ENCODE peak calls at places on chromosomes 12 and 14, in five cellular contexts. Z is OCI-LY7, I is choroid plexus epithelial cell, R is WERI-Rb-1, E is H1. J is an unnamed sample.

GRCh38 chr12:47989023-47989417 is 15.3 kb downstream of the COL2A1 start:
- DNase-seq in R (no peak), E (no peak), I (no peak), Z (no peak), J (no peak)

GRCh38 chr14:69996197-69996596 is 117.0 kb downstream of the SMOC1 start:
- DNase-seq in I (peak), Z (no peak), E (no peak), R (no peak), J (peak)

GRCh38 chr12:46660719-46661118 is 165.1 kb downstream of the SLC38A4 start:
- DNase-seq in E (no peak), Z (no peak), R (no peak), I (peak), J (peak)

GRCh38 chr12:13587721-13588389 is 391.3 kb downstream of the EMP1 start:
- DNase-seq in Z (no peak), I (no peak), E (no peak), R (no peak), J (no peak)

GRCh38 chr12:34291426-34291901 is 269.2 kb downstream of the ALG10 start:
- DNase-seq in R (peak), Z (no peak), E (no peak), I (no peak), J (no peak)

GRCh38 chr12:12097821-12098688 is 27.3 kb downstream of the BCL2L14 start:
- DNase-seq in I (no peak), E (no peak), Z (no peak), R (no peak), J (no peak)

GRCh38 chr12:13350946-13351345 is 154.4 kb downstream of the EMP1 start:
- DNase-seq in Z (no peak), E (no peak), I (no peak), R (no peak), J (no peak)

GRCh38 chr14:84806627-84807026 is 723.3 kb upstream of the FLRT2 start:
- DNase-seq in Z (no peak), E (no peak), R (no peak), I (peak), J (peak)

GRCh38 chr12:10716704-10717315 is 6.3 kb downstream of the YBX3 start:
- DNase-seq in Z (no peak), R (peak), E (no peak), I (peak), J (peak)

GRCh38 chr12:18651525-18651924 is 86.3 kb downstream of the PLCZ1 start:
- DNase-seq in Z (no peak), R (no peak), E (no peak), I (no peak), J (peak)

GRCh38 chr14:64971890-64972785 is at the start of gene RAB15:
- DNase-seq in I (no peak), Z (peak), R (peak), E (no peak), J (no peak)

GRCh38 chr12:6182279-6182898 is 17.8 kb upstream of the CD9 start:
- DNase-seq in I (peak), E (no peak), R (no peak), Z (no peak), J (peak)

GRCh38 chr12:1848146-1848545 is 27.8 kb downstream of the LRTM2 start:
- DNase-seq in E (no peak), Z (no peak), I (no peak), R (no peak), J (no peak)

GRCh38 chr12:84856156-84856900 is 56.3 kb downstream of the SLC6A15 start:
- DNase-seq in R (no peak), I (peak), Z (no peak), E (no peak), J (no peak)

GRCh38 chr12:109793411-109793810 is 39.8 kb downstream of the TRPV4 start:
- DNase-seq in E (no peak), Z (no peak), I (no peak), R (no peak), J (no peak)

GRCh38 chr12:92107621-92108131 is 38.0 kb downstream of the BTG1 start:
- DNase-seq in E (no peak), R (peak), I (no peak), Z (no peak), J (no peak)

GRCh38 chr12:29781176-29781575 is 2.6 kb downstream of the TMTC1 start:
- DNase-seq in I (no peak), E (no peak), Z (no peak), R (no peak), J (no peak)

GRCh38 chr14:72352012-72352411 is 419.8 kb downstream of the RGS6 start:
- DNase-seq in I (no peak), R (no peak), Z (no peak), E (no peak), J (no peak)

GRCh38 chr14:24363401-24363800 is 4.6 kb upstream of the NFATC4 start:
- DNase-seq in E (no peak), Z (no peak), R (no peak), I (no peak), J (no peak)

GRCh38 chr12:64797156-64797555 is 27.3 kb upstream of the TBC1D30 start:
- DNase-seq in Z (no peak), R (no peak), I (no peak), E (no peak), J (no peak)

GRCh38 chr12:19131020-19131431 is 1.5 kb downstream of the PLEKHA5 start:
- DNase-seq in Z (no peak), E (no peak), R (peak), I (peak), J (peak)

GRCh38 chr12:118979763-118980406 is 1.5 kb upstream of the SRRM4 start:
- DNase-seq in I (peak), R (peak), Z (peak), E (peak), J (peak)

GRCh38 chr12:96198970-96199369 is 4.8 kb downstream of the ELK3 start:
- DNase-seq in E (no peak), R (no peak), Z (no peak), I (peak), J (peak)

GRCh38 chr12:32322354-32322753 is 77.0 kb upstream of the FGD4 start:
- DNase-seq in Z (no peak), I (no peak), E (no peak), R (no peak), J (no peak)

GRCh38 chr12:85951823-85952222 is 77.7 kb downstream of the NTS start:
- DNase-seq in R (no peak), I (peak), E (no peak), Z (no peak), J (peak)

GRCh38 chr14:47302121-47302520 is 373.3 kb downstream of the MDGA2 start:
- DNase-seq in R (no peak), Z (no peak), E (no peak), I (no peak), J (no peak)

GRCh38 chr12:104519190-104519857 is 62.6 kb downstream of the CHST11 start:
- DNase-seq in I (no peak), E (no peak), R (no peak), Z (no peak), J (no peak)

GRCh38 chr12:123269980-123270379 is 1.7 kb downstream of the CDK2AP1 start:
- DNase-seq in E (no peak), Z (peak), I (no peak), R (no peak), J (no peak)

GRCh38 chr12:123271182-123271491 is 519 bp downstream of the CDK2AP1 start:
- DNase-seq in R (peak), Z (peak), I (peak), E (no peak), J (peak)

GRCh38 chr12:123269395-123269892 is 2.2 kb downstream of the CDK2AP1 start:
- DNase-seq in I (peak), E (no peak), Z (peak), R (peak), J (peak)

GRCh38 chr12:123268850-123269249 is 2.8 kb downstream of the CDK2AP1 start:
- DNase-seq in Z (no peak), I (no peak), E (no peak), R (no peak), J (no peak)

DNA sequence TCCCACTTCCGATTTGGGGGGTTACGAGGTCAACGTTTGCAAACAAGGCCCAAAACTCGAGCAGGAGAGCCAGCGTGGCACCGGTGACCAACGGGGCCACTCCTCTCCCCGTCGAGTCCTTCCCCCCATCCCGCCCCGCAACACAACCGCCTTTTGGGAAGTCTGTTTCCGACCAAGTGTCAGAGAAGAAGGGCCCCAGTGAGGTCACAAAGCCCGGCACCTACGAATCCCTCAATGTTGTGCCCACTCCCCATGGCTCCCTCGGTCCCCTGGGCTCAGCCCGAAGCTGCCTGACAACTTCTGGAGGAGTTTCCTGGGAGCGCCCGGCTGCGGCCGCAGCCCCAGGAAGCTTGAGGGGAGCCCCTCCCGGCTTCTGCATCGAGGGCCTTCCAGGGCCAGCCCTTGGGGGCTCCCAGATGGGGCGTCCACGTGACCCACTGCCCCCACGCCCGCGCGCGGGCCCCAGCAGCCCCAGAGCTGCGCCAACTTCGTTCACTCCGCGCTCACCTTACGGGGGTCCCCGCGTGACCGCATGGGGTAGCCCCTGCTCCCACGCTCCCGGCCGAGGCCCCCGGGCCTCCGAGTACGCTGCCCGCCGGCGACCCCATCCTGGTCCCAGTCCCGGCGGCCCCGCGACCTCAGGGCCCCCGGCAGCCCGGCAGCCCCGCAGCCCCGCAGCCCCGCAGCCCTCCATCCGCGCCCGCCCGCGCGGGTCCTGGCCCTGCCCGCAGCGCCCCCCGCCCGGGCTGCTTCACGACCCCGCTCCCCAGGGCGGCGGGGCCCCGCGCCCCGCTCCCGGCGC is 1.1 kb downstream of the CDK2AP1 start:
- DNase-seq in Z (peak), I (peak), E (no peak), R (no peak), J (peak)
- H3K4me3 ChIP-seq in Z (peak), I (peak), E (peak), R (peak), J (peak)

DNA sequence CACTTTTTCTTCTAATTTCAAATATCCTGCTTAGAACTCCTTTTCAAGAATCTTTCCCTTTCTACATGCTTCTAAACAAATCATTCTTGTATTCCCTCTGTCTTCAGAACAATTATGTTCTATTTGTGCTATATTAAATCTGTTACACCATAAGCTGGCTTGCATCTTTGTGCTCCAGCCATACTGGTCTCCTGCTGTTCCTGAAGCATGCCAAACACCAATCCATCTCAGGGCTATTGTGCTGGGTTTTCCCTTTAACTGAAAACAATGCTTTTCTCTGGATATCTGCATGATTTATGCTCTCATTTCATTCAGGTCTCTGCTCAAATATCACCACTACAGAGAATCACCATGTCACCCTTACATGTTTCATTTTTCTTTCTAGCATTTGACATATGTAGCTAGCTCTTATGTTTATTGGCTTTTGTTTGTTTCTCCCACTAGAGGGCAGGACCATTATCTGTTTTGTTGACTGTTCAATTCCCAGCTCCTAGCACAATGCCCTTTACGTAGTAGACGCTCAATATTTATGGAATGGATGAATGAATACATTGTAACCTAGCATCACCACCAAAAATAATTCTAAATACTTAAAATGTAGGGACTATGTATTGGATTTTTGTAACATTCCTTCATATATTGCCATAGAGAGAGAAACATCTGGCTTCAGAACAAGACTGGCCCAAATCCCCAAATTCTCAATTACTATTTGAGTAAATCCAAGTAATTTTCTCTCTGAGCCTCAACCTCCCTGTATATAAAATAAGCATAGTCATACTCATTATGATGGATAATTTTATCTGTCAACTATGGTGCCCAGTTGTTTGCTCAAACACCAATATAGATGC is 302.0 kb upstream of the SYT1 start:
- DNase-seq in E (no peak), I (peak), Z (peak), R (no peak), J (peak)
- TF ChIP-seq CTCF in E (no peak), I (peak), Z (peak), R (peak), J (peak)

DNA sequence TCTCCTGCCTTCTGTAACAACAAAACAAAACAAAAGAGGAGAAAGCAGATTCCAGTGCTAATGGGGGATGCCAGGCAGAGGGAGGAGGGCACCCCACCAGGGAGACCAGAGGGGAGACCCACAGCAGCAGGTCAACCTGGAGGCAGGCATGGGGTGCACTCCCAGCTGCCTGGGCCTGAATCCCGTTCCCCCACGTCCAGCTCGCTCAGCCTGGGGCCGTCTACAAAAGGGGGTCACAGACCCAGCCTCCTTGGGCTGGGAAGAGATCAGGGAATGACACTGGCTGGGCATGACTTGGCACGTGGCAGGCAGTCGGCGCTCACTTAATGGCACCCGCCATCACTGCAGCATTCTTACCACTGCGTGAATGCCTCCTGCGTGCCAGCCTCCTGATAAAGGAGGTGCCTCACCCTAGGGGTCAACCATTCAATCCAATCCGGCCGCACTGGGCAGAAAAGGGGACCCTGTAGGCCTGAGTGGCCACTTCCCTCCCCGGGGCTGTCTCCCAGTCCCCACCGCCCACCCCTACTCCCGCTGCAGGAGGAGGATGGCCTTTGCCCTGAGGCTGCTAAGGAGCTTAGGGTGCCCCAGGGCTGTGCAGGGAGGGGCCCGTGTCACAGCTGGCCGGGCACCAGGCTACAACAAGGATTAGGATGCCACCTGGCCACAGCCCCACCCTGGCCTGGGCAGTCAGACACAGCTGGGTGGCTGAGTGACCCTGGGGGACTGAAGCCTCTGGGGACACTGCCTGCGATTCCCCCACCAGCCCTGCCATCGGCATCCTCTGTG is 87.5 kb downstream of the NCOR2 start:
- DNase-seq in R (peak), Z (no peak), I (no peak), E (no peak), J (no peak)
- H3K4me3 ChIP-seq in R (no peak), Z (no peak), I (no peak), E (no peak), J (no peak)

DNA sequence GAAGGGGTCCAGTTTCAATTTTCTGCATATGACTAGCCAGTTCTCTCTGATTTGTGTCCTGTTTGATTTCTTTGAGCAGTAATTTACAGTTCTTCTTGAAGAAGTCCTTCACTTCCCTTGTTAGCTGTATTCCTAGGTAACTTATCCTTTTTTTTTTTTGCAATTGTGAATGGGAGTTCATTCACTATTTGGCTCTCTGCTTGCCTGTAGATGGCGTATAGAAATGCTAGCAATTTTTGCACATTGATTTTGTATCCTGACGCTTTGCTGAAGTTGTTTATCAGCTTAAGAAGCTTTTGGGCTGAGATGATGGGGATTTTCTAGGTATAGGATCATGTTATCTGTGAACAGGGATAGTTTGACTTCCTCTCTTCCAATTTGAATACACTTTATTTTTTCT is 77.6 kb upstream of the NID2 start:
- DNase-seq in R (no peak), E (no peak), Z (no peak), I (peak), J (no peak)
- TF ChIP-seq CTCF in R (no peak), E (no peak), Z (peak), I (peak), J (peak)

GRCh38 chr12:4439736-4440135 is 5.9 kb downstream of the FGF6 start:
- DNase-seq in I (no peak), Z (no peak), E (no peak), R (no peak), J (no peak)
- H3K4me3 ChIP-seq in I (no peak), Z (no peak), E (no peak), R (no peak), J (no peak)

GRCh38 chr14:105470812-105471771 is 3.5 kb upstream of the CRIP2 start:
- DNase-seq in I (no peak), Z (no peak), R (no peak), E (no peak), J (no peak)
- TF ChIP-seq CTCF in I (peak), Z (peak), R (peak), E (no peak), J (peak)

GRCh38 chr14:21308479-21309237 is 28.8 kb downstream of the RPGRIP1 start:
- DNase-seq in R (no peak), E (peak), Z (peak), I (peak), J (peak)
- H3K4me3 ChIP-seq in R (no peak), E (peak), Z (peak), I (peak), J (peak)

GRCh38 chr14:20350280-20350679 is 6.8 kb downstream of the PARP2 start:
- DNase-seq in R (no peak), I (no peak), E (no peak), Z (no peak), J (no peak)
- TF ChIP-seq CTCF in R (no peak), I (no peak), E (no peak), Z (no peak), J (no peak)

J was measured in cardiac fibroblast.